ENCODE peak calls at places on chromosomes 6 and 20, in six cellular contexts. R is HepG2; K is NCI-H1105; E is H7; W is NT2/D1; D is activated T-helper 1 cell treated with anti-CD3 and anti-CD28 coated beads, Interleukin-2, amount 50 U/mL, for 16 hours. O is an unnamed sample.

GRCh38 chr20:11549172-11550117 is 368.2 kb upstream of the BTBD3 start:
- DNase-seq in R (no peak), K (peak), E (no peak), W (no peak), D (no peak), O (no peak)

GRCh38 chr6:56719310-56719709 is 76.6 kb upstream of the DST start:
- DNase-seq in R (peak), K (no peak), E (no peak), W (no peak), D (no peak), O (no peak)

GRCh38 chr6:30828027-30828962 is 56.0 kb upstream of the DDR1 start:
- DNase-seq in R (peak), K (peak), E (peak), W (no peak), D (peak), O (peak)

GRCh38 chr6:155014715-155015300 is 19.7 kb downstream of the TIAM2 start:
- DNase-seq in R (no peak), K (no peak), E (no peak), W (no peak), D (no peak), O (no peak)

GRCh38 chr6:34027939-34028441 is 117.9 kb downstream of the GRM4 start:
- DNase-seq in R (no peak), K (no peak), E (no peak), W (no peak), D (no peak), O (no peak)

GRCh38 chr6:117149324-117149723 is 116.0 kb upstream of the VGLL2 start:
- DNase-seq in R (no peak), K (no peak), E (no peak), W (no peak), D (no peak), O (no peak)

GRCh38 chr6:67640462-67640861 is 994.6 kb upstream of the ADGRB3 start:
- DNase-seq in R (no peak), K (no peak), E (no peak), W (no peak), D (no peak), O (no peak)

GRCh38 chr6:33613146-33613793 is 7.9 kb upstream of the ITPR3 start:
- DNase-seq in R (peak), K (no peak), E (peak), W (no peak), D (no peak), O (no peak)

GRCh38 chr6:142946924-142947701 is 2.1 kb upstream of the HIVEP2 start:
- DNase-seq in R (peak), K (peak), E (peak), W (no peak), D (peak), O (peak)

GRCh38 chr6:149895702-149896310 is 2.1 kb downstream of the RAET1E start:
- DNase-seq in R (no peak), K (no peak), E (peak), W (no peak), D (no peak), O (no peak)

GRCh38 chr20:24936526-24937407 is 12.3 kb upstream of the CST7 start:
- DNase-seq in R (no peak), K (no peak), E (no peak), W (no peak), D (no peak), O (no peak)

GRCh38 chr20:23585808-23586734 is 17.8 kb upstream of the CST9L start:
- DNase-seq in R (peak), K (no peak), E (no peak), W (no peak), D (no peak), O (no peak)

GRCh38 chr6:43979525-43979924 is 147.7 kb downstream of the MRPL14 start:
- DNase-seq in R (no peak), K (no peak), E (no peak), W (no peak), D (no peak), O (no peak)